ENCODE peak calls at places on chromosomes 11 and 22, in four cellular contexts. One of them, this sample, is unnamed.

GRCh38 chr22:17867160-17867785 is 93.0 kb upstream of the BID start:
- DNase-seq in GM12878: no peak
- DNase-seq in K562: peak; percentile 58
- DNase-seq in HepG2: no peak
- DNase-seq in this sample: no peak

GRCh38 chr11:13152736-13153541 is 124.7 kb upstream of the BMAL1 start:
- DNase-seq in K562: peak; percentile 33
- DNase-seq in GM12878: no peak
- DNase-seq in HepG2: peak; percentile 25
- DNase-seq in this sample: no peak

GRCh38 chr22:46363611-46364321 is 28.3 kb downstream of the TRMU start:
- DNase-seq in HepG2: no peak
- DNase-seq in K562: no peak
- DNase-seq in GM12878: no peak
- DNase-seq in this sample: no peak

GRCh38 chr11:10770626-10771254 is 19.7 kb downstream of the CTR9 start:
- DNase-seq in K562: peak; percentile 48
- DNase-seq in GM12878: no peak
- DNase-seq in HepG2: peak; percentile 33
- DNase-seq in this sample: peak; percentile 61

GRCh38 chr11:110478410-110478809 is 48.7 kb downstream of the FDX1 start:
- DNase-seq in HepG2: no peak
- DNase-seq in GM12878: no peak
- DNase-seq in K562: peak; percentile 57
- DNase-seq in this sample: peak; percentile 86

GRCh38 chr11:59787816-59788215 is 22.8 kb downstream of the MRPL16 start:
- DNase-seq in HepG2: no peak
- DNase-seq in K562: no peak
- DNase-seq in GM12878: no peak
- DNase-seq in this sample: no peak

GRCh38 chr11:58561394-58562102 is 14.1 kb downstream of the LPXN start:
- DNase-seq in K562: no peak
- DNase-seq in HepG2: peak; percentile 77
- DNase-seq in GM12878: no peak
- DNase-seq in this sample: no peak

GRCh38 chr11:134498326-134499139 is 86.5 kb upstream of the B3GAT1 start:
- DNase-seq in GM12878: no peak
- DNase-seq in HepG2: no peak
- DNase-seq in K562: no peak
- DNase-seq in this sample: peak; percentile 6

GRCh38 chr11:75652936-75653335 is 15.9 kb downstream of the MAP6 start:
- DNase-seq in GM12878: no peak
- DNase-seq in K562: no peak
- DNase-seq in HepG2: no peak
- DNase-seq in this sample: no peak

GRCh38 chr11:30481385-30481784 is 104.8 kb downstream of the MPPED2 start:
- DNase-seq in K562: no peak
- DNase-seq in HepG2: no peak
- DNase-seq in GM12878: no peak
- DNase-seq in this sample: no peak

GRCh38 chr11:75858613-75859012 is 43.6 kb downstream of the UVRAG start:
- DNase-seq in K562: no peak
- DNase-seq in GM12878: no peak
- DNase-seq in HepG2: no peak
- DNase-seq in this sample: no peak

GRCh38 chr11:8033312-8033715 is 46.2 kb downstream of the EIF3F start:
- DNase-seq in K562: peak; percentile 76
- DNase-seq in GM12878: no peak
- DNase-seq in HepG2: peak; percentile 40
- DNase-seq in this sample: peak; percentile 78

GRCh38 chr11:94186342-94187203 is 57.9 kb downstream of the PANX1 start:
- DNase-seq in HepG2: no peak
- DNase-seq in K562: no peak
- DNase-seq in GM12878: no peak
- DNase-seq in this sample: no peak

GRCh38 chr22:27845603-27846100 is 44.1 kb upstream of the MN1 start:
- DNase-seq in HepG2: no peak
- DNase-seq in K562: no peak
- DNase-seq in GM12878: no peak
- DNase-seq in this sample: no peak

GRCh38 chr22:25709758-25710157 is 32.2 kb upstream of the MYO18B start:
- DNase-seq in K562: no peak
- DNase-seq in GM12878: peak; percentile 12
- DNase-seq in HepG2: no peak
- DNase-seq in this sample: no peak

GRCh38 chr11:65887026-65887722 is 1.1 kb downstream of the FIBP start:
- DNase-seq in GM12878: no peak
- DNase-seq in K562: no peak
- DNase-seq in HepG2: no peak
- DNase-seq in this sample: no peak

GRCh38 chr11:38759394-38759793 is 2161.4 kb upstream of the RAG2 start:
- DNase-seq in HepG2: no peak
- DNase-seq in GM12878: no peak
- DNase-seq in K562: no peak
- DNase-seq in this sample: no peak

GRCh38 chr11:77778118-77778517 is 42.4 kb downstream of the RSF1 start:
- DNase-seq in GM12878: no peak
- DNase-seq in HepG2: no peak
- DNase-seq in K562: no peak
- DNase-seq in this sample: no peak

GRCh38 chr11:110747531-110747930 is 35.3 kb upstream of the ARHGAP20 start:
- DNase-seq in GM12878: no peak
- DNase-seq in K562: no peak
- DNase-seq in HepG2: no peak
- DNase-seq in this sample: no peak

GRCh38 chr22:22685586-22685985 is 41.2 kb downstream of the GGTLC2 start:
- DNase-seq in K562: no peak
- DNase-seq in HepG2: no peak
- DNase-seq in GM12878: no peak
- DNase-seq in this sample: no peak

GRCh38 chr22:23826510-23827350 is 12.1 kb downstream of the DERL3 start:
- DNase-seq in K562: no peak
- DNase-seq in HepG2: no peak
- DNase-seq in GM12878: no peak
- DNase-seq in this sample: no peak

GRCh38 chr11:44243633-44244343 is 66.2 kb downstream of the ALX4 start:
- DNase-seq in HepG2: peak; percentile 77
- DNase-seq in GM12878: no peak
- DNase-seq in K562: no peak
- DNase-seq in this sample: peak; percentile 55
- TF ChIP-seq CREM in HepG2: no peak
- TF ChIP-seq CREM in GM12878: no peak
- TF ChIP-seq CREM in K562: no peak
- TF ChIP-seq CREM in this sample: no peak

GRCh38 chr11:129785383-129786111 is 30.1 kb upstream of the TMEM45B start:
- DNase-seq in HepG2: peak; percentile 41
- DNase-seq in GM12878: no peak
- DNase-seq in K562: no peak
- DNase-seq in this sample: no peak
- TF ChIP-seq CREM in HepG2: no peak
- TF ChIP-seq CREM in GM12878: no peak
- TF ChIP-seq CREM in K562: no peak
- TF ChIP-seq CREM in this sample: no peak

GRCh38 chr11:126483796-126484195 is 128.3 kb downstream of the ST3GAL4 start:
- DNase-seq in GM12878: no peak
- DNase-seq in HepG2: no peak
- DNase-seq in K562: no peak
- DNase-seq in this sample: no peak

GRCh38 chr11:126485986-126486635 is 130.6 kb downstream of the ST3GAL4 start:
- DNase-seq in HepG2: no peak
- DNase-seq in K562: no peak
- DNase-seq in GM12878: no peak
- DNase-seq in this sample: no peak

GRCh38 chr11:126487711-126488110 is 132.2 kb downstream of the ST3GAL4 start:
- DNase-seq in K562: no peak
- DNase-seq in GM12878: no peak
- DNase-seq in HepG2: no peak
- DNase-seq in this sample: no peak

GRCh38 chr11:126484266-126484665 is 128.8 kb downstream of the ST3GAL4 start:
- DNase-seq in HepG2: peak; percentile 11
- DNase-seq in GM12878: no peak
- DNase-seq in K562: no peak
- DNase-seq in this sample: no peak

DNA sequence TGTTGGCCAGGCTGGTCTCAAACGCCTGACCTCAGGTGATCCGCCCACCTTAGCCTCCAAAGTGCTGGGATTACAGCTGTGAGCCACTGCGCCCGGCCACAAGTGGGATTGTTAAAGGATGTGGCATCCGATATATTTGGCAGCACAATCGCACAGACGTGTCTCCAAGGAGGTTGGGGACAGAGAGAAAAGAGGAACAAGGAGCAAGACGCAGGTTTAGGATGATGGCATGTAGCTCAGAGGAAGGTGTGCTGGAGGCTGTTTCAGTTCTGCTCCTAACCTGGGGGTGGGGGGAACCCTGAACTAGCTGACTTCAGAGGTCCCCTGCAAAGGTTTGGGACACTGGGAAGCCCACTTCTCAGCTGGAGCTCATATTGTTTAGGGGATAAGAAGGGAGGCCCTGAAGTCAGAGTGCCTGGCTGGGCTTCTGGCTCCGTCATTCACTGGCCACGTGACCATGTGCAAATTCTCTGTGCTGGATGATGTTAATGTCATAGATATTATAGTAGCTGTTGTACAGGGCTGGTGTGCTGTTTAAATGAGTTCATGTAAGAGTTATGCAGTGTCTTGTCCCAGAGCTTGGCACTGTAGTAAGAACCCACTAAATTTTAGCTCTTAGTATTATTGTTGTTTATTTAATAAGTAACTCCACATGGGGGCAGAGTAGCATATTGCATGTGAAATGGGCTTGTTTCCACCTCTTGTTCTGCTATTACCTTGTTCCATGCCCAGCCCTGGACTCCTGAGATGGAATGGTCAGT is 129.7 kb downstream of the ST3GAL4 start:
- DNase-seq in GM12878: no peak
- DNase-seq in K562: no peak
- DNase-seq in HepG2: no peak
- DNase-seq in this sample: peak; percentile 0
- TF ChIP-seq CREM in GM12878: no peak
- TF ChIP-seq CREM in K562: no peak
- TF ChIP-seq CREM in HepG2: no peak
- TF ChIP-seq CREM in this sample: no peak

GRCh38 chr11:61688368-61689163 is 8.4 kb downstream of the DAGLA start:
- DNase-seq in HepG2: no peak
- DNase-seq in K562: no peak
- DNase-seq in GM12878: no peak
- DNase-seq in this sample: no peak
- TF ChIP-seq CREM in HepG2: no peak
- TF ChIP-seq CREM in K562: no peak
- TF ChIP-seq CREM in GM12878: no peak
- TF ChIP-seq CREM in this sample: no peak

DNA sequence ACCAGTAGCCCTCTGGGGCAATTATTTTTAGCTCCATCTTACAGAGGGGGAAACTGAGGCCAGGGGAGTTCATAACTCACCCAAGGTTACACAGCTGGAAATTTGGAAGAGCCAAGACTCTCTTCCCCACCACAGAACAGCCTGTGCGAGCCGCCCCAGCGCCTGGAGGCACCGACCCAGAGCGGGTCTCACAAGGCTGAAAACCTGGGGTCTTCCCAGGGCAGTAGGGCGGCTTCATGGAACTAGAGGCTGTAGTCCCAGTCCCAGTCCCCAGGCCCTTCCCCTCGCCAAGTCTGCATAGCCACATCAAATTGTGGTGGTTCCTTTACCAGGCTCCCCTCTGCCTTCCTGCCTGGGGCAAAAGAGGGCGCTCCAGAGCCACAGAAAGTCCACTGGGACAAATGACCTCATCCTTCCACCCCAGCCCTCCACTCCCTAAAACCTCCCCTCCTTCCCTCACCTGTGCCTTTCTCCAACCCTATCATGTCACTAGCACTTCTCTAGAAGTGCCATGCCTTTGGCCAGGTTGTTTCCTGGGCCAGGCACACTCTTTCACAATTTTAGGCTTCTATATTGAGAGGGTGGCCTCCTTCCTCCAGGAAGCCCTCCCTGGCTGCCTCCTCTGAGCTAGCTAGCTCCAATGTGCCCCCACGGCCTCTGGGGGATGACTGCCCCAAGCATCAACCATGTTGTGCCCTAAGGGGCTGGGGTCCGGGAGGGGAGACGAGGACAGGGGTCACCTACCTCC is 15.2 kb upstream of the CDC42EP1 start:
- DNase-seq in HepG2: peak; percentile 81
- DNase-seq in K562: peak; percentile 72
- DNase-seq in GM12878: no peak
- DNase-seq in this sample: peak; percentile 92
- TF ChIP-seq CREM in HepG2: no peak
- TF ChIP-seq CREM in K562: no peak
- TF ChIP-seq CREM in GM12878: no peak
- TF ChIP-seq CREM in this sample: no peak

GRCh38 chr11:43738600-43739409 is 58.3 kb downstream of the HSD17B12 start:
- DNase-seq in GM12878: no peak
- DNase-seq in K562: peak; percentile 73
- DNase-seq in HepG2: peak; percentile 3
- DNase-seq in this sample: no peak
- TF ChIP-seq CREM in GM12878: no peak
- TF ChIP-seq CREM in K562: peak; percentile 35
- TF ChIP-seq CREM in HepG2: no peak
- TF ChIP-seq CREM in this sample: no peak

DNA sequence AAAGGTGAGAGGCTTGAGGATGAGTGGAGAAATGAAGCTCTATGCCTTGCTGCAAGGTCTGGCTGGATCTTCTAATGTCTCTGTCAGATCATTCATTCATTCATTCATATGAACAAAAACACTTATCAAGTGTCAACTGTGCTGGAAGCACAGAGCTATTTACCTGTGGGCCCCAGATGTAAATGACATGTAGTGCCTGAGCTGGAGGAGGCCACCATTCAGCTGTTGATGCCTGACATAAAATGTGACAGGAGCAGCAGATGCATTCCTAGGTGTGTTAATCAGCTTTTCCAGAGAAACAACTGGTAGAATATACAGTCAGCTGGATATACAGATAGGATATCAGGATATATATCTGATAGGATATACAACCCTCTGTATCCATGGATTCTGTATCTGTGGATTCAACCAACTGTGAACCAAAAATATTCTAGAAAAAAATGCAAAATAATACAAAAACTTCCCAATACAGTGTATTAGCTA is 44.5 kb downstream of the TSPAN18 start:
- DNase-seq in K562: no peak
- DNase-seq in HepG2: no peak
- DNase-seq in GM12878: no peak
- DNase-seq in this sample: no peak
- TF ChIP-seq CREM in K562: no peak
- TF ChIP-seq CREM in HepG2: no peak
- TF ChIP-seq CREM in GM12878: no peak
- TF ChIP-seq CREM in this sample: no peak